ENCODE peak calls at places on chromosomes 2 and 18, in ten cellular contexts. One of them, this sample, is unnamed.

GRCh38 chr2:151200844-151201243 is 60.8 kb downstream of the RBM43 start:
- DNase-seq in A549: no peak
- DNase-seq in brain microvascular endothelial cell: no peak
- DNase-seq in HCT116: no peak
- DNase-seq in PC-9: no peak
- DNase-seq in tibial nerve: no peak
- DNase-seq in pancreas: no peak
- DNase-seq in GM12878: no peak
- DNase-seq in IMR-90: no peak
- DNase-seq in OCI-LY7: no peak
- DNase-seq in this sample: no peak

GRCh38 chr2:202378001-202378400 is 1.9 kb downstream of the BMPR2 start:
- DNase-seq in tibial nerve: no peak
- DNase-seq in HCT116: no peak
- DNase-seq in GM12878: no peak
- DNase-seq in PC-9: no peak
- DNase-seq in brain microvascular endothelial cell: no peak
- DNase-seq in A549: no peak
- DNase-seq in IMR-90: no peak
- DNase-seq in OCI-LY7: no peak
- DNase-seq in pancreas: no peak
- DNase-seq in this sample: no peak

GRCh38 chr2:195535911-195536522 is 121.0 kb upstream of the SLC39A10 start:
- DNase-seq in PC-9: no peak
- DNase-seq in pancreas: no peak
- DNase-seq in brain microvascular endothelial cell: no peak
- DNase-seq in A549: no peak
- DNase-seq in IMR-90: no peak
- DNase-seq in OCI-LY7: peak
- DNase-seq in GM12878: peak
- DNase-seq in HCT116: no peak
- DNase-seq in tibial nerve: peak
- DNase-seq in this sample: no peak

GRCh38 chr2:236127010-236127409 is 41.2 kb downstream of the GBX2 start:
- DNase-seq in IMR-90: no peak
- DNase-seq in HCT116: no peak
- DNase-seq in tibial nerve: no peak
- DNase-seq in PC-9: no peak
- DNase-seq in pancreas: no peak
- DNase-seq in GM12878: no peak
- DNase-seq in A549: no peak
- DNase-seq in OCI-LY7: no peak
- DNase-seq in brain microvascular endothelial cell: no peak
- DNase-seq in this sample: no peak

GRCh38 chr2:235045336-235045972 is 93.6 kb downstream of the SH3BP4 start:
- DNase-seq in GM12878: peak
- DNase-seq in tibial nerve: no peak
- DNase-seq in HCT116: no peak
- DNase-seq in brain microvascular endothelial cell: no peak
- DNase-seq in IMR-90: no peak
- DNase-seq in pancreas: no peak
- DNase-seq in OCI-LY7: peak
- DNase-seq in A549: no peak
- DNase-seq in PC-9: peak
- DNase-seq in this sample: no peak

GRCh38 chr2:86068098-86069047 is 37.3 kb downstream of the POLR1A start:
- DNase-seq in IMR-90: peak
- DNase-seq in pancreas: no peak
- DNase-seq in A549: no peak
- DNase-seq in GM12878: no peak
- DNase-seq in brain microvascular endothelial cell: peak
- DNase-seq in PC-9: no peak
- DNase-seq in OCI-LY7: peak
- DNase-seq in tibial nerve: no peak
- DNase-seq in HCT116: no peak
- DNase-seq in this sample: no peak

GRCh38 chr2:203669820-203670219 is 36.6 kb upstream of the CD28 start:
- DNase-seq in brain microvascular endothelial cell: no peak
- DNase-seq in GM12878: no peak
- DNase-seq in A549: no peak
- DNase-seq in OCI-LY7: no peak
- DNase-seq in tibial nerve: no peak
- DNase-seq in IMR-90: peak
- DNase-seq in HCT116: no peak
- DNase-seq in pancreas: no peak
- DNase-seq in PC-9: no peak
- DNase-seq in this sample: no peak

GRCh38 chr18:63152791-63153190 is 166.8 kb downstream of the BCL2 start:
- DNase-seq in HCT116: no peak
- DNase-seq in brain microvascular endothelial cell: no peak
- DNase-seq in GM12878: no peak
- DNase-seq in pancreas: no peak
- DNase-seq in A549: no peak
- DNase-seq in PC-9: no peak
- DNase-seq in OCI-LY7: no peak
- DNase-seq in tibial nerve: no peak
- DNase-seq in IMR-90: no peak
- DNase-seq in this sample: no peak

GRCh38 chr2:220077488-220077887 is 450.1 kb downstream of the SLC4A3 start:
- DNase-seq in A549: no peak
- DNase-seq in IMR-90: peak
- DNase-seq in brain microvascular endothelial cell: peak
- DNase-seq in pancreas: no peak
- DNase-seq in PC-9: no peak
- DNase-seq in GM12878: no peak
- DNase-seq in OCI-LY7: no peak
- DNase-seq in tibial nerve: peak
- DNase-seq in HCT116: no peak
- DNase-seq in this sample: no peak

GRCh38 chr2:220076734-220077133 is 449.3 kb downstream of the SLC4A3 start:
- DNase-seq in PC-9: no peak
- DNase-seq in tibial nerve: peak
- DNase-seq in OCI-LY7: no peak
- DNase-seq in brain microvascular endothelial cell: peak
- DNase-seq in A549: no peak
- DNase-seq in pancreas: no peak
- DNase-seq in HCT116: no peak
- DNase-seq in GM12878: no peak
- DNase-seq in IMR-90: peak
- DNase-seq in this sample: no peak

GRCh38 chr2:220075835-220076234 is 448.4 kb downstream of the SLC4A3 start:
- DNase-seq in A549: no peak
- DNase-seq in IMR-90: no peak
- DNase-seq in OCI-LY7: no peak
- DNase-seq in tibial nerve: no peak
- DNase-seq in pancreas: no peak
- DNase-seq in GM12878: no peak
- DNase-seq in PC-9: no peak
- DNase-seq in brain microvascular endothelial cell: no peak
- DNase-seq in HCT116: no peak
- DNase-seq in this sample: no peak

GRCh38 chr2:220079595-220079994 is 452.2 kb downstream of the SLC4A3 start:
- DNase-seq in OCI-LY7: no peak
- DNase-seq in IMR-90: no peak
- DNase-seq in pancreas: no peak
- DNase-seq in GM12878: no peak
- DNase-seq in PC-9: no peak
- DNase-seq in tibial nerve: no peak
- DNase-seq in brain microvascular endothelial cell: no peak
- DNase-seq in A549: no peak
- DNase-seq in HCT116: no peak
- DNase-seq in this sample: no peak

GRCh38 chr2:220078439-220078838 is 451.0 kb downstream of the SLC4A3 start:
- DNase-seq in pancreas: no peak
- DNase-seq in OCI-LY7: no peak
- DNase-seq in A549: no peak
- DNase-seq in HCT116: no peak
- DNase-seq in PC-9: no peak
- DNase-seq in brain microvascular endothelial cell: no peak
- DNase-seq in GM12878: no peak
- DNase-seq in tibial nerve: no peak
- DNase-seq in IMR-90: peak
- DNase-seq in this sample: no peak
- H3K4me3 ChIP-seq in pancreas: no peak
- H3K4me3 ChIP-seq in OCI-LY7: no peak
- H3K4me3 ChIP-seq in A549: no peak
- H3K4me3 ChIP-seq in HCT116: no peak
- H3K4me3 ChIP-seq in PC-9: no peak
- H3K4me3 ChIP-seq in brain microvascular endothelial cell: no peak
- H3K4me3 ChIP-seq in GM12878: no peak
- H3K4me3 ChIP-seq in tibial nerve: no peak
- H3K4me3 ChIP-seq in IMR-90: no peak
- H3K4me3 ChIP-seq in this sample: no peak

GRCh38 chr2:144325086-144325485 is 194.8 kb downstream of the ZEB2 start:
- DNase-seq in IMR-90: no peak
- DNase-seq in GM12878: peak
- DNase-seq in PC-9: no peak
- DNase-seq in pancreas: no peak
- DNase-seq in HCT116: no peak
- DNase-seq in tibial nerve: no peak
- DNase-seq in brain microvascular endothelial cell: peak
- DNase-seq in OCI-LY7: peak
- DNase-seq in A549: no peak
- DNase-seq in this sample: no peak

GRCh38 chr2:144329472-144329871 is 190.4 kb downstream of the ZEB2 start:
- DNase-seq in IMR-90: no peak
- DNase-seq in tibial nerve: no peak
- DNase-seq in PC-9: no peak
- DNase-seq in A549: no peak
- DNase-seq in HCT116: no peak
- DNase-seq in pancreas: no peak
- DNase-seq in brain microvascular endothelial cell: no peak
- DNase-seq in GM12878: no peak
- DNase-seq in OCI-LY7: no peak
- DNase-seq in this sample: no peak

GRCh38 chr2:144324446-144325045 is 195.4 kb downstream of the ZEB2 start:
- DNase-seq in A549: no peak
- DNase-seq in OCI-LY7: no peak
- DNase-seq in tibial nerve: no peak
- DNase-seq in IMR-90: no peak
- DNase-seq in pancreas: no peak
- DNase-seq in GM12878: no peak
- DNase-seq in brain microvascular endothelial cell: no peak
- DNase-seq in PC-9: peak
- DNase-seq in HCT116: no peak
- DNase-seq in this sample: no peak

GRCh38 chr2:144328933-144329332 is 191.0 kb downstream of the ZEB2 start:
- DNase-seq in HCT116: no peak
- DNase-seq in A549: no peak
- DNase-seq in PC-9: no peak
- DNase-seq in pancreas: no peak
- DNase-seq in IMR-90: no peak
- DNase-seq in brain microvascular endothelial cell: no peak
- DNase-seq in tibial nerve: no peak
- DNase-seq in OCI-LY7: no peak
- DNase-seq in GM12878: no peak
- DNase-seq in this sample: no peak

DNA sequence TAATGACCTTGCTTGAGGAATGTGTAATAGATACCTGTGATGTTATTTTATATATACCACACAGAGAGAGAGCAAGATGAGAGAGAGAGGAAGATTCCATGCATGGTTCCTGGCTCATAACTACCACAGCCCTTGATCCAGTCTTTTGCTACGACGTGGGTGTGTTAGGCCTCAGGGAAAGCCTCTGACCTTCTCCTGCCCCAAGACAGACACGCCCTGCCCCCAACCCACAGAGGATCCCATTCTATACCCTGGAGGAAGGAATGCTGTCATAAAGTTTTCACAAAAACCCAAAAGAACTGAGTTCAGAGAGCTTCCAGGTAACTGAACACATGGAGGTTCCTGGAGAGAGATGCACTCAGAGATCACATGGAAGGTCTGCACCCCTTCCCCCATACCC is 193.1 kb downstream of the ZEB2 start:
- DNase-seq in IMR-90: no peak
- DNase-seq in tibial nerve: no peak
- DNase-seq in PC-9: no peak
- DNase-seq in HCT116: no peak
- DNase-seq in OCI-LY7: no peak
- DNase-seq in brain microvascular endothelial cell: no peak
- DNase-seq in A549: no peak
- DNase-seq in GM12878: no peak
- DNase-seq in pancreas: no peak
- DNase-seq in this sample: no peak
- TF ChIP-seq CTCF in IMR-90: no peak
- TF ChIP-seq CTCF in tibial nerve: no peak
- TF ChIP-seq CTCF in PC-9: no peak
- TF ChIP-seq CTCF in HCT116: no peak
- TF ChIP-seq CTCF in OCI-LY7: no peak
- TF ChIP-seq CTCF in brain microvascular endothelial cell: no peak
- TF ChIP-seq CTCF in A549: no peak
- TF ChIP-seq CTCF in GM12878: no peak
- TF ChIP-seq CTCF in pancreas: no peak
- TF ChIP-seq CTCF in this sample: no peak

GRCh38 chr2:26016012-26016742 is 17.7 kb upstream of the RAB10 start:
- DNase-seq in HCT116: no peak
- DNase-seq in OCI-LY7: no peak
- DNase-seq in A549: no peak
- DNase-seq in IMR-90: peak
- DNase-seq in GM12878: no peak
- DNase-seq in tibial nerve: no peak
- DNase-seq in brain microvascular endothelial cell: no peak
- DNase-seq in pancreas: no peak
- DNase-seq in PC-9: no peak
- DNase-seq in this sample: no peak

GRCh38 chr2:26020214-26020613 is 13.7 kb upstream of the RAB10 start:
- DNase-seq in pancreas: no peak
- DNase-seq in brain microvascular endothelial cell: no peak
- DNase-seq in A549: no peak
- DNase-seq in GM12878: no peak
- DNase-seq in tibial nerve: no peak
- DNase-seq in PC-9: no peak
- DNase-seq in IMR-90: no peak
- DNase-seq in HCT116: no peak
- DNase-seq in OCI-LY7: no peak
- DNase-seq in this sample: no peak

GRCh38 chr2:26018184-26018716 is 15.6 kb upstream of the RAB10 start:
- DNase-seq in GM12878: no peak
- DNase-seq in PC-9: peak
- DNase-seq in IMR-90: peak
- DNase-seq in HCT116: peak
- DNase-seq in OCI-LY7: no peak
- DNase-seq in A549: peak
- DNase-seq in pancreas: peak
- DNase-seq in tibial nerve: peak
- DNase-seq in brain microvascular endothelial cell: peak
- DNase-seq in this sample: peak

GRCh38 chr2:26013668-26014067 is 20.2 kb upstream of the RAB10 start:
- DNase-seq in OCI-LY7: no peak
- DNase-seq in brain microvascular endothelial cell: no peak
- DNase-seq in A549: no peak
- DNase-seq in HCT116: no peak
- DNase-seq in GM12878: no peak
- DNase-seq in PC-9: peak
- DNase-seq in tibial nerve: no peak
- DNase-seq in pancreas: no peak
- DNase-seq in IMR-90: no peak
- DNase-seq in this sample: no peak

DNA sequence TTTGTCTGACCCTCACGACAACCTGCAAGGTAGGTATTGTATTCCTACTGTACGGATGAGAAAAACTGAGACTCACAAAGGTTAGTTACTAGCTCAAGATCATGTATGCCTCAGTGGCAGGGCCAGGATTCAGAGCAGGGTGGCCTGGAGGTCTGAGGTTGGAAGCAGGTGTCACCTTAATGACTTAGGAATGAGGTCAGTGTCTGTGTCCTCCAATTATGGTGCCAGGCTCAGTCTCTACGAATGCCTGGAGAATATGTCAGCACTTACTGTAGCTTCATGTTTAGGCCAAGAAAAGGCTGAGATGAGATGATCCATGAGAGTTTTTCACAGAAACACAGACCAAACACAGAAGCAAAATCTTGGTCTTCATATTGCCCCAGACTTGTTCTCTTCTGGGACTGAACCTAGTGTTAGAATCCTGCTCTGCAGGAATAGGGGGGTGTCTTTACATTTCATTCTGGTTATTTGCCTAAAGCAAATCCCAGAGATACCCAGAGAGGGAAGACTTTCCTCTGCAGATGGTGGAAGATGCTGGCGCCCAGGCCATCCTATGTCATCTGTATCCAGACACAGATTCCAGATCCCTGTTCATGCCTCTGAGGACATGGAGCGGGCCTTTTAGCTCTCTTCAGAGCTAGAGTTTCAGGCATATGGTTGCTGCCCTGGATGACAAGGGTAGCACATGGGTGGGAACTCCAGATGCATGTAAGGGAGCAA is 16.3 kb upstream of the RAB10 start:
- DNase-seq in HCT116: no peak
- DNase-seq in PC-9: no peak
- DNase-seq in A549: no peak
- DNase-seq in IMR-90: no peak
- DNase-seq in pancreas: no peak
- DNase-seq in tibial nerve: no peak
- DNase-seq in OCI-LY7: no peak
- DNase-seq in GM12878: no peak
- DNase-seq in brain microvascular endothelial cell: no peak
- DNase-seq in this sample: no peak
- H3K27ac ChIP-seq in HCT116: no peak
- H3K27ac ChIP-seq in PC-9: peak
- H3K27ac ChIP-seq in A549: peak
- H3K27ac ChIP-seq in IMR-90: peak
- H3K27ac ChIP-seq in pancreas: peak
- H3K27ac ChIP-seq in tibial nerve: no peak
- H3K27ac ChIP-seq in OCI-LY7: no peak
- H3K27ac ChIP-seq in GM12878: no peak
- H3K27ac ChIP-seq in brain microvascular endothelial cell: peak
- H3K27ac ChIP-seq in this sample: peak

GRCh38 chr2:201059961-201060525 is 11.4 kb downstream of the HYCC2 start:
- DNase-seq in A549: no peak
- DNase-seq in PC-9: no peak
- DNase-seq in HCT116: no peak
- DNase-seq in OCI-LY7: peak
- DNase-seq in brain microvascular endothelial cell: no peak
- DNase-seq in GM12878: no peak
- DNase-seq in pancreas: no peak
- DNase-seq in IMR-90: no peak
- DNase-seq in tibial nerve: no peak
- DNase-seq in this sample: no peak

GRCh38 chr2:201058914-201059313 is 12.6 kb downstream of the HYCC2 start:
- DNase-seq in OCI-LY7: no peak
- DNase-seq in HCT116: no peak
- DNase-seq in brain microvascular endothelial cell: no peak
- DNase-seq in GM12878: no peak
- DNase-seq in IMR-90: no peak
- DNase-seq in pancreas: no peak
- DNase-seq in A549: no peak
- DNase-seq in tibial nerve: no peak
- DNase-seq in PC-9: no peak
- DNase-seq in this sample: no peak

GRCh38 chr2:201064797-201065329 is 6.6 kb downstream of the HYCC2 start:
- DNase-seq in pancreas: no peak
- DNase-seq in OCI-LY7: no peak
- DNase-seq in HCT116: no peak
- DNase-seq in tibial nerve: no peak
- DNase-seq in A549: no peak
- DNase-seq in GM12878: no peak
- DNase-seq in brain microvascular endothelial cell: no peak
- DNase-seq in IMR-90: no peak
- DNase-seq in PC-9: no peak
- DNase-seq in this sample: no peak
- H3K4me3 ChIP-seq in pancreas: no peak
- H3K4me3 ChIP-seq in OCI-LY7: no peak
- H3K4me3 ChIP-seq in HCT116: no peak
- H3K4me3 ChIP-seq in tibial nerve: no peak
- H3K4me3 ChIP-seq in A549: no peak
- H3K4me3 ChIP-seq in GM12878: no peak
- H3K4me3 ChIP-seq in brain microvascular endothelial cell: no peak
- H3K4me3 ChIP-seq in IMR-90: no peak
- H3K4me3 ChIP-seq in PC-9: no peak
- H3K4me3 ChIP-seq in this sample: no peak

This sample was measured in AG04450.